ENCODE peak calls at places on chromosomes 7 and 10, in seven cellular contexts. One of them, this sample, is unnamed.

GRCh38 chr10:90920986-90921643 is at the start of gene ANKRD1:
- DNase-seq in iris pigment epithelial cell: peak; percentile 94
- DNase-seq in fibroblast of villous mesenchyme: peak; percentile 61
- DNase-seq in stimulated activated naive B cell treated with anti-CD40 and anti-IgM and Interleukin-4, amounts not matched to agents 10 μg/mL and 1 μg/mL and 100 μg/mL, for 72 hours: no peak
- DNase-seq in cardiac fibroblast: peak; percentile 77
- DNase-seq in colonic mucosa: no peak
- DNase-seq in occipital lobe: no peak
- DNase-seq in this sample: peak; percentile 95

GRCh38 chr7:5396542-5396941 is 27.1 kb downstream of the TNRC18 start:
- DNase-seq in iris pigment epithelial cell: no peak
- DNase-seq in fibroblast of villous mesenchyme: peak; percentile 64
- DNase-seq in stimulated activated naive B cell treated with anti-CD40 and anti-IgM and Interleukin-4, amounts not matched to agents 10 μg/mL and 1 μg/mL and 100 μg/mL, for 72 hours: peak; percentile 50
- DNase-seq in cardiac fibroblast: peak; percentile 32
- DNase-seq in colonic mucosa: peak; percentile 49
- DNase-seq in occipital lobe: peak; percentile 26
- DNase-seq in this sample: no peak

GRCh38 chr7:108529341-108529740 is 3.4 kb upstream of the PNPLA8 start:
- DNase-seq in iris pigment epithelial cell: no peak
- DNase-seq in fibroblast of villous mesenchyme: no peak
- DNase-seq in stimulated activated naive B cell treated with anti-CD40 and anti-IgM and Interleukin-4, amounts not matched to agents 10 μg/mL and 1 μg/mL and 100 μg/mL, for 72 hours: no peak
- DNase-seq in cardiac fibroblast: no peak
- DNase-seq in colonic mucosa: no peak
- DNase-seq in occipital lobe: no peak
- DNase-seq in this sample: no peak

GRCh38 chr7:1505731-1506550 is 1.8 kb upstream of the INTS1 start:
- DNase-seq in iris pigment epithelial cell: no peak
- DNase-seq in fibroblast of villous mesenchyme: no peak
- DNase-seq in stimulated activated naive B cell treated with anti-CD40 and anti-IgM and Interleukin-4, amounts not matched to agents 10 μg/mL and 1 μg/mL and 100 μg/mL, for 72 hours: no peak
- DNase-seq in cardiac fibroblast: no peak
- DNase-seq in colonic mucosa: peak; percentile 40
- DNase-seq in occipital lobe: no peak
- DNase-seq in this sample: no peak

GRCh38 chr10:60549686-60550085 is 160.0 kb upstream of the ANK3 start:
- DNase-seq in iris pigment epithelial cell: peak; percentile 32
- DNase-seq in fibroblast of villous mesenchyme: peak; percentile 5
- DNase-seq in stimulated activated naive B cell treated with anti-CD40 and anti-IgM and Interleukin-4, amounts not matched to agents 10 μg/mL and 1 μg/mL and 100 μg/mL, for 72 hours: no peak
- DNase-seq in cardiac fibroblast: peak; percentile 32
- DNase-seq in colonic mucosa: no peak
- DNase-seq in occipital lobe: no peak
- DNase-seq in this sample: no peak

GRCh38 chr10:133335238-133336122 is 1.2 kb downstream of the CALY start:
- DNase-seq in iris pigment epithelial cell: peak; percentile 69
- DNase-seq in fibroblast of villous mesenchyme: peak; percentile 61
- DNase-seq in stimulated activated naive B cell treated with anti-CD40 and anti-IgM and Interleukin-4, amounts not matched to agents 10 μg/mL and 1 μg/mL and 100 μg/mL, for 72 hours: no peak
- DNase-seq in cardiac fibroblast: peak; percentile 78
- DNase-seq in colonic mucosa: peak; percentile 44
- DNase-seq in occipital lobe: peak; percentile 70
- DNase-seq in this sample: peak; percentile 50

GRCh38 chr10:30842185-30842584 is 189.5 kb downstream of the ZNF438 start:
- DNase-seq in iris pigment epithelial cell: no peak
- DNase-seq in fibroblast of villous mesenchyme: no peak
- DNase-seq in stimulated activated naive B cell treated with anti-CD40 and anti-IgM and Interleukin-4, amounts not matched to agents 10 μg/mL and 1 μg/mL and 100 μg/mL, for 72 hours: no peak
- DNase-seq in cardiac fibroblast: no peak
- DNase-seq in colonic mucosa: no peak
- DNase-seq in occipital lobe: no peak
- DNase-seq in this sample: no peak

GRCh38 chr10:122494173-122494820 is 32.9 kb downstream of the HTRA1 start:
- DNase-seq in iris pigment epithelial cell: no peak
- DNase-seq in fibroblast of villous mesenchyme: no peak
- DNase-seq in stimulated activated naive B cell treated with anti-CD40 and anti-IgM and Interleukin-4, amounts not matched to agents 10 μg/mL and 1 μg/mL and 100 μg/mL, for 72 hours: no peak
- DNase-seq in cardiac fibroblast: no peak
- DNase-seq in colonic mucosa: no peak
- DNase-seq in occipital lobe: no peak
- DNase-seq in this sample: no peak

GRCh38 chr7:17966706-17967105 is 26.4 kb upstream of the SNX13 start:
- DNase-seq in iris pigment epithelial cell: no peak
- DNase-seq in fibroblast of villous mesenchyme: no peak
- DNase-seq in stimulated activated naive B cell treated with anti-CD40 and anti-IgM and Interleukin-4, amounts not matched to agents 10 μg/mL and 1 μg/mL and 100 μg/mL, for 72 hours: no peak
- DNase-seq in cardiac fibroblast: no peak
- DNase-seq in colonic mucosa: no peak
- DNase-seq in occipital lobe: no peak
- DNase-seq in this sample: no peak

GRCh38 chr10:26550774-26551526 is 112.8 kb downstream of the APBB1IP start:
- DNase-seq in iris pigment epithelial cell: no peak
- DNase-seq in fibroblast of villous mesenchyme: no peak
- DNase-seq in stimulated activated naive B cell treated with anti-CD40 and anti-IgM and Interleukin-4, amounts not matched to agents 10 μg/mL and 1 μg/mL and 100 μg/mL, for 72 hours: no peak
- DNase-seq in cardiac fibroblast: no peak
- DNase-seq in colonic mucosa: no peak
- DNase-seq in occipital lobe: no peak
- DNase-seq in this sample: no peak

GRCh38 chr10:34203966-34204630 is 611.0 kb downstream of the PARD3 start:
- DNase-seq in iris pigment epithelial cell: no peak
- DNase-seq in fibroblast of villous mesenchyme: no peak
- DNase-seq in stimulated activated naive B cell treated with anti-CD40 and anti-IgM and Interleukin-4, amounts not matched to agents 10 μg/mL and 1 μg/mL and 100 μg/mL, for 72 hours: no peak
- DNase-seq in cardiac fibroblast: no peak
- DNase-seq in colonic mucosa: no peak
- DNase-seq in occipital lobe: no peak
- DNase-seq in this sample: no peak

GRCh38 chr10:22712959-22713852 is 1.2 kb downstream of the PIP4K2A start:
- DNase-seq in iris pigment epithelial cell: peak; percentile 39
- DNase-seq in fibroblast of villous mesenchyme: peak; percentile 39
- DNase-seq in stimulated activated naive B cell treated with anti-CD40 and anti-IgM and Interleukin-4, amounts not matched to agents 10 μg/mL and 1 μg/mL and 100 μg/mL, for 72 hours: no peak
- DNase-seq in cardiac fibroblast: peak; percentile 41
- DNase-seq in colonic mucosa: peak; percentile 30
- DNase-seq in occipital lobe: no peak
- DNase-seq in this sample: no peak

GRCh38 chr7:74030861-74031260 is 2.9 kb downstream of the ELN start:
- DNase-seq in iris pigment epithelial cell: no peak
- DNase-seq in fibroblast of villous mesenchyme: no peak
- DNase-seq in stimulated activated naive B cell treated with anti-CD40 and anti-IgM and Interleukin-4, amounts not matched to agents 10 μg/mL and 1 μg/mL and 100 μg/mL, for 72 hours: no peak
- DNase-seq in cardiac fibroblast: no peak
- DNase-seq in colonic mucosa: no peak
- DNase-seq in occipital lobe: no peak
- DNase-seq in this sample: no peak

GRCh38 chr7:112990619-112991018 is 96.0 kb downstream of the GPR85 start:
- DNase-seq in iris pigment epithelial cell: peak; percentile 71
- DNase-seq in fibroblast of villous mesenchyme: no peak
- DNase-seq in stimulated activated naive B cell treated with anti-CD40 and anti-IgM and Interleukin-4, amounts not matched to agents 10 μg/mL and 1 μg/mL and 100 μg/mL, for 72 hours: no peak
- DNase-seq in cardiac fibroblast: peak; percentile 10
- DNase-seq in colonic mucosa: no peak
- DNase-seq in occipital lobe: no peak
- DNase-seq in this sample: peak; percentile 39

GRCh38 chr10:4194231-4194630 is 409.2 kb upstream of the KLF6 start:
- DNase-seq in iris pigment epithelial cell: no peak
- DNase-seq in fibroblast of villous mesenchyme: no peak
- DNase-seq in stimulated activated naive B cell treated with anti-CD40 and anti-IgM and Interleukin-4, amounts not matched to agents 10 μg/mL and 1 μg/mL and 100 μg/mL, for 72 hours: no peak
- DNase-seq in cardiac fibroblast: no peak
- DNase-seq in colonic mucosa: no peak
- DNase-seq in occipital lobe: no peak
- DNase-seq in this sample: peak; percentile 12

GRCh38 chr10:10911471-10911921 is 106.2 kb upstream of the CELF2 start:
- DNase-seq in iris pigment epithelial cell: peak; percentile 98
- DNase-seq in fibroblast of villous mesenchyme: peak; percentile 93
- DNase-seq in stimulated activated naive B cell treated with anti-CD40 and anti-IgM and Interleukin-4, amounts not matched to agents 10 μg/mL and 1 μg/mL and 100 μg/mL, for 72 hours: no peak
- DNase-seq in cardiac fibroblast: peak; percentile 93
- DNase-seq in colonic mucosa: peak; percentile 38
- DNase-seq in occipital lobe: no peak
- DNase-seq in this sample: peak; percentile 90

GRCh38 chr10:90930070-90930837 is 9.4 kb upstream of the ANKRD1 start:
- DNase-seq in iris pigment epithelial cell: peak; percentile 87
- DNase-seq in fibroblast of villous mesenchyme: peak; percentile 76
- DNase-seq in stimulated activated naive B cell treated with anti-CD40 and anti-IgM and Interleukin-4, amounts not matched to agents 10 μg/mL and 1 μg/mL and 100 μg/mL, for 72 hours: no peak
- DNase-seq in cardiac fibroblast: peak; percentile 97
- DNase-seq in colonic mucosa: no peak
- DNase-seq in occipital lobe: no peak
- DNase-seq in this sample: peak; percentile 72

GRCh38 chr7:139602143-139602722 is 78.7 kb downstream of the CLEC2L start:
- DNase-seq in iris pigment epithelial cell: peak; percentile 43
- DNase-seq in fibroblast of villous mesenchyme: peak; percentile 43
- DNase-seq in stimulated activated naive B cell treated with anti-CD40 and anti-IgM and Interleukin-4, amounts not matched to agents 10 μg/mL and 1 μg/mL and 100 μg/mL, for 72 hours: no peak
- DNase-seq in cardiac fibroblast: peak; percentile 71
- DNase-seq in colonic mucosa: no peak
- DNase-seq in occipital lobe: no peak
- DNase-seq in this sample: peak; percentile 24

GRCh38 chr10:113071446-113071845 is 121.4 kb downstream of the TCF7L2 start:
- DNase-seq in iris pigment epithelial cell: no peak
- DNase-seq in fibroblast of villous mesenchyme: no peak
- DNase-seq in stimulated activated naive B cell treated with anti-CD40 and anti-IgM and Interleukin-4, amounts not matched to agents 10 μg/mL and 1 μg/mL and 100 μg/mL, for 72 hours: no peak
- DNase-seq in cardiac fibroblast: peak; percentile 80
- DNase-seq in colonic mucosa: peak; percentile 79
- DNase-seq in occipital lobe: no peak
- DNase-seq in this sample: no peak

GRCh38 chr10:110437761-110438341 is 59.9 kb upstream of the DUSP5 start:
- DNase-seq in iris pigment epithelial cell: no peak
- DNase-seq in fibroblast of villous mesenchyme: no peak
- DNase-seq in stimulated activated naive B cell treated with anti-CD40 and anti-IgM and Interleukin-4, amounts not matched to agents 10 μg/mL and 1 μg/mL and 100 μg/mL, for 72 hours: no peak
- DNase-seq in cardiac fibroblast: no peak
- DNase-seq in colonic mucosa: no peak
- DNase-seq in occipital lobe: no peak
- DNase-seq in this sample: no peak

GRCh38 chr7:25360471-25360870 is 132.2 kb upstream of the NPVF start:
- DNase-seq in iris pigment epithelial cell: no peak
- DNase-seq in fibroblast of villous mesenchyme: no peak
- DNase-seq in stimulated activated naive B cell treated with anti-CD40 and anti-IgM and Interleukin-4, amounts not matched to agents 10 μg/mL and 1 μg/mL and 100 μg/mL, for 72 hours: no peak
- DNase-seq in cardiac fibroblast: no peak
- DNase-seq in colonic mucosa: no peak
- DNase-seq in occipital lobe: no peak
- DNase-seq in this sample: no peak

GRCh38 chr10:127576011-127576410 is 26.9 kb downstream of the NPS start:
- DNase-seq in iris pigment epithelial cell: no peak
- DNase-seq in fibroblast of villous mesenchyme: no peak
- DNase-seq in stimulated activated naive B cell treated with anti-CD40 and anti-IgM and Interleukin-4, amounts not matched to agents 10 μg/mL and 1 μg/mL and 100 μg/mL, for 72 hours: no peak
- DNase-seq in cardiac fibroblast: no peak
- DNase-seq in colonic mucosa: no peak
- DNase-seq in occipital lobe: no peak
- DNase-seq in this sample: no peak

GRCh38 chr10:126062132-126063032 is 166.0 kb downstream of the FANK1 start:
- DNase-seq in iris pigment epithelial cell: peak; percentile 96
- DNase-seq in fibroblast of villous mesenchyme: peak; percentile 95
- DNase-seq in stimulated activated naive B cell treated with anti-CD40 and anti-IgM and Interleukin-4, amounts not matched to agents 10 μg/mL and 1 μg/mL and 100 μg/mL, for 72 hours: no peak
- DNase-seq in cardiac fibroblast: peak; percentile 89
- DNase-seq in colonic mucosa: peak; percentile 69
- DNase-seq in occipital lobe: peak; percentile 64
- DNase-seq in this sample: peak; percentile 99

GRCh38 chr10:5534051-5534821 is 9.5 kb downstream of the CALML3 start:
- DNase-seq in iris pigment epithelial cell: no peak
- DNase-seq in fibroblast of villous mesenchyme: no peak
- DNase-seq in stimulated activated naive B cell treated with anti-CD40 and anti-IgM and Interleukin-4, amounts not matched to agents 10 μg/mL and 1 μg/mL and 100 μg/mL, for 72 hours: no peak
- DNase-seq in cardiac fibroblast: peak; percentile 42
- DNase-seq in colonic mucosa: no peak
- DNase-seq in occipital lobe: no peak
- DNase-seq in this sample: no peak

GRCh38 chr7:130912910-130913720 is 179.1 kb upstream of the KLF14 start:
- DNase-seq in iris pigment epithelial cell: peak; percentile 99
- DNase-seq in fibroblast of villous mesenchyme: peak; percentile 98
- DNase-seq in stimulated activated naive B cell treated with anti-CD40 and anti-IgM and Interleukin-4, amounts not matched to agents 10 μg/mL and 1 μg/mL and 100 μg/mL, for 72 hours: peak; percentile 83
- DNase-seq in cardiac fibroblast: peak; percentile 97
- DNase-seq in colonic mucosa: no peak
- DNase-seq in occipital lobe: no peak
- DNase-seq in this sample: peak; percentile 98

GRCh38 chr7:2099036-2099957 is 133.4 kb downstream of the MAD1L1 start:
- DNase-seq in iris pigment epithelial cell: peak; percentile 40
- DNase-seq in fibroblast of villous mesenchyme: no peak
- DNase-seq in stimulated activated naive B cell treated with anti-CD40 and anti-IgM and Interleukin-4, amounts not matched to agents 10 μg/mL and 1 μg/mL and 100 μg/mL, for 72 hours: peak; percentile 67
- DNase-seq in cardiac fibroblast: peak; percentile 29
- DNase-seq in colonic mucosa: no peak
- DNase-seq in occipital lobe: no peak
- DNase-seq in this sample: no peak

GRCh38 chr10:97729014-97729413 is 7.9 kb upstream of the ZFYVE27 start:
- DNase-seq in iris pigment epithelial cell: no peak
- DNase-seq in fibroblast of villous mesenchyme: no peak
- DNase-seq in stimulated activated naive B cell treated with anti-CD40 and anti-IgM and Interleukin-4, amounts not matched to agents 10 μg/mL and 1 μg/mL and 100 μg/mL, for 72 hours: no peak
- DNase-seq in cardiac fibroblast: no peak
- DNase-seq in colonic mucosa: no peak
- DNase-seq in occipital lobe: no peak
- DNase-seq in this sample: no peak

GRCh38 chr10:17157024-17157423 is 27.4 kb upstream of the CUBN start:
- DNase-seq in iris pigment epithelial cell: no peak
- DNase-seq in fibroblast of villous mesenchyme: no peak
- DNase-seq in stimulated activated naive B cell treated with anti-CD40 and anti-IgM and Interleukin-4, amounts not matched to agents 10 μg/mL and 1 μg/mL and 100 μg/mL, for 72 hours: no peak
- DNase-seq in cardiac fibroblast: no peak
- DNase-seq in colonic mucosa: no peak
- DNase-seq in occipital lobe: no peak
- DNase-seq in this sample: no peak

This sample was measured in brain microvascular endothelial cell.